ENCODE peak calls at places on chromosome 2, in five cellular contexts. P is GM12892, K is endothelial cell of umbilical vein, Y is esophagus muscularis mucosa, S is transverse colon. B is an unnamed sample.

GRCh38 chr2:220586980-220587549 is 959.6 kb downstream of the SLC4A3 start:
- DNase-seq in P (no peak), K (no peak), Y (no peak), S (no peak), B (no peak)

GRCh38 chr2:9703085-9703641 is 72.4 kb upstream of the YWHAQ start:
- DNase-seq in P (no peak), K (no peak), Y (no peak), S (no peak), B (no peak)

GRCh38 chr2:108935231-108935863 is 53.7 kb downstream of the EDAR start:
- DNase-seq in P (no peak), K (no peak), Y (no peak), S (no peak), B (no peak)

GRCh38 chr2:44528595-44528994 is 166.8 kb downstream of the CAMKMT start:
- DNase-seq in P (no peak), K (no peak), Y (no peak), S (no peak), B (no peak)

GRCh38 chr2:232999354-232999753 is 13.7 kb downstream of the NGEF start:
- DNase-seq in P (no peak), K (no peak), Y (no peak), S (no peak), B (peak)

GRCh38 chr2:137178955-137179377 is 413.6 kb downstream of the THSD7B start:
- DNase-seq in P (no peak), K (peak), Y (no peak), S (no peak), B (no peak)

GRCh38 chr2:118474151-118474561 is 373.3 kb downstream of the EN1 start:
- DNase-seq in P (no peak), K (no peak), Y (peak), S (no peak), B (no peak)

GRCh38 chr2:121562269-121563176 is 31.8 kb downstream of the RNU4ATAC start:
- DNase-seq in P (no peak), K (no peak), Y (peak), S (no peak), B (no peak)

GRCh38 chr2:31967790-31968189 is 43.0 kb downstream of the MEMO1 start:
- DNase-seq in P (no peak), K (no peak), Y (no peak), S (no peak), B (no peak)

GRCh38 chr2:237058423-237058822 is 27.3 kb upstream of the COPS8 start:
- DNase-seq in P (no peak), K (no peak), Y (no peak), S (no peak), B (no peak)

GRCh38 chr2:134142903-134143302 is 111.0 kb upstream of the MGAT5 start:
- DNase-seq in P (no peak), K (peak), Y (no peak), S (no peak), B (no peak)

GRCh38 chr2:238916875-238917590 is 69.1 kb downstream of the TWIST2 start:
- DNase-seq in P (no peak), K (no peak), Y (no peak), S (no peak), B (no peak)

GRCh38 chr2:231660860-231661259 is 47.5 kb upstream of the PTMA start:
- DNase-seq in P (no peak), K (no peak), Y (no peak), S (no peak), B (no peak)

GRCh38 chr2:178517496-178517895 is 37.2 kb downstream of the PLEKHA3 start:
- DNase-seq in P (no peak), K (no peak), Y (no peak), S (no peak), B (no peak)

GRCh38 chr2:63408530-63408929 is 179.7 kb downstream of the WDPCP start:
- DNase-seq in P (no peak), K (no peak), Y (no peak), S (no peak), B (no peak)

GRCh38 chr2:151261240-151261976 is at the start of gene RBM43:
- DNase-seq in P (peak), K (peak), Y (peak), S (peak), B (peak)

GRCh38 chr2:236221798-236222197 is 42.4 kb downstream of the ASB18 start:
- DNase-seq in P (no peak), K (no peak), Y (peak), S (no peak), B (no peak)

GRCh38 chr2:39642054-39642742 is 23.5 kb upstream of the TMEM178A start:
- DNase-seq in P (no peak), K (peak), Y (no peak), S (no peak), B (no peak)

GRCh38 chr2:236545248-236545658 is 24.4 kb upstream of the ACKR3 start:
- DNase-seq in P (no peak), K (no peak), Y (no peak), S (no peak), B (no peak)

GRCh38 chr2:201363857-201364560 is 6.9 kb upstream of the FLACC1 start:
- DNase-seq in P (no peak), K (peak), Y (no peak), S (no peak), B (peak)

GRCh38 chr2:127049927-127050802 is 56.8 kb downstream of the BIN1 start:
- DNase-seq in P (peak), K (peak), Y (no peak), S (peak), B (peak)

GRCh38 chr2:191038741-191039140 is 24.8 kb upstream of the STAT1 start:
- DNase-seq in P (no peak), K (no peak), Y (no peak), S (no peak), B (no peak)

GRCh38 chr2:219444566-219445091 is 10.0 kb downstream of the SPEG start:
- DNase-seq in P (no peak), K (no peak), Y (no peak), S (no peak), B (no peak)

GRCh38 chr2:58448065-58448507 is 207.0 kb upstream of the FANCL start:
- DNase-seq in P (no peak), K (peak), Y (no peak), S (peak), B (peak)

GRCh38 chr2:195559431-195559914 is 97.6 kb upstream of the SLC39A10 start:
- DNase-seq in P (peak), K (no peak), Y (no peak), S (peak), B (no peak)
- TF ChIP-seq POLR2AphosphoS5 in P (peak), K (no peak), Y (no peak), S (no peak), B (peak)

GRCh38 chr2:186853871-186854435 is 5.0 kb upstream of the ZSWIM2 start:
- DNase-seq in P (no peak), K (peak), Y (no peak), S (no peak), B (no peak)

GRCh38 chr2:186852508-186852907 is 3.5 kb upstream of the ZSWIM2 start:
- DNase-seq in P (no peak), K (no peak), Y (no peak), S (no peak), B (no peak)

DNA sequence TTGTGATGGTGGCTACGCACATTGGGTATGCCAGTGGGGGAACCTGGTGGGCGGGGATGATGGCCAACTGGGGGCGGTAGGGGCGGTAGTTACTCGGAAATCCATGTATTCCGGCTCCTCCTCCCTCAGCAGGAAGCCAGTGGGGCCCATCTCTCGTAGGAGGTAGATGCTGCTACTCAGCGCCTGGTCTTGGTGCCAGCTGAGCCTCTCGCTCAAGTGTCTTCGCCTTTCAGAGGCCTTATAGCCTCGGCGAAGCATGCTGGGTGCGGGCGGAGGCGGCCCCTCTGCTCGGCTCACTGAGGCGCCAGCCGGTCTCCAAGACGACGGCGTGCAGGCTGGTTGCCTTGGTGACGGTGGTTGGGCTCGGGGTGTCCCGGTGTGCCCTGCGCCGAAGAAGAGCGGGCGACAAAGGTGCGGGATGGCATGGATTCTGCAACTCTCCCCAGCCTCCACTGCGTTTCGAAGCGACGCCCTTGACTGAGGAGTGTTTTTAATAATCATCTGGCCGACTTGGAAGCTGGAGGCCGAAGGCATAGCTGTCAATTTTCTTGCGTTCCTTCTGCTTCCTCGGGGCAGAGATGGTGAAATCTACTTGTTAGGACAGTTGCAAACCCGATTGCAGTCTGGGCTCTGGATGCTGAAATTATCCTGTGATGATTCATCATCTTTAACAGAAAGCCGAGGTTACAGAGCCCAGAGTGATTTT is at the start of gene ZSWIM2:
- DNase-seq in P (no peak), K (peak), Y (no peak), S (peak), B (peak)
- TF ChIP-seq POLR2AphosphoS5 in P (no peak), K (no peak), Y (no peak), S (no peak), B (peak)

DNA sequence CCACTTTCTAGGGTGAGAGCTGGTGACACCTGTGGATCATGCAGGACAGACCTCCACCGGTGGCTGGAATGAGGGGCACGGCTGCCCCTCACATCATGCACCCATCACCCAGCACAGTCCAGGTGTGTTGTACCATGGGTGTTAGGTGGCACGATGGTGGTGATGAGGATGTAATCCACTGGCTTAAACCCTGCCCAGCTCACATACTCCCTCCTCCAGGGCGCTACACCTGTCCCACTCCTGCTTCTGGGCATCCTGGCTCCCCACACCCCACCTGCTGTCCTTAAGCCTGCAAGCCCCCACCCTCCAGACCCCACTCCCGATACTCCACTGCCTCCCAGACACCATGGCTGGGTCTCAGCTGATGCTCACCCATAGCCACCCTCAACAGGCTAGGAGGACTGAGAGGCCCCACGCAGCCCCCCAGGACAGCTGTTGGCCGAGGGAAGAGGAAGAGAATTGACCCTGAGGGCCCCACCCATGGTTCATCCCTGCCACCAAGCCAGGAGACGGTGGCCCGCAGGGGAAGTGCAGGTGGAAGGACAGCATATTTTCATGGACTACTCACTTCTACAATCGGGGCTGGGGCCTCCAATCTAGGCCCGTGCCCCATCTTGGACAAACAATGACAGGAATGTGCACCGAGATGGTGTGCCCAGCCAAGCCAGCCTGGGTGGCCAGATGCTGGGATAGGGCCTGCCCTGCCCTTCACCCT is 34.3 kb downstream of the MAL start:
- DNase-seq in P (no peak), K (no peak), Y (no peak), S (no peak), B (no peak)
- TF ChIP-seq POLR2AphosphoS5 in P (no peak), K (no peak), Y (no peak), S (no peak), B (no peak)

DNA sequence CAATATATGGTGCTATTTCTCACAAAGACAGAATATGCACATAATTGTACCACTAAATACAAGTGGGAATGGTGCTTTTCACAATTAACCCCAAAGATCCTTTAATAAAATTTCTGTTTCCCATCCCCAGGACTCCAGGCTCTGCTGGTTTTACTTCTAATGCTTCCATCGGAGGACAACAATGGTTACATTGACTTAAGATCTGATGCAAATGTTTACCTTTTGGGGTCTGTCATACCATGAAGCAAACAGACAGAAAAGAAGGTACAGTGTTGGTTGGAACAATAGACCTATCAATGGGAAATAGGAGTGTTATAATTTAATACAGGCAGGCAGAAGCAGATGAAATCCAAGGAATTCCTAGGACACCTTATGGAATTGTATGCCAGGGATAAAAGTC is 105.7 kb downstream of the UPP2 start:
- DNase-seq in P (no peak), K (no peak), Y (no peak), S (no peak), B (no peak)
- TF ChIP-seq POLR2AphosphoS5 in P (no peak), K (no peak), Y (no peak), S (no peak), B (no peak)

GRCh38 chr2:152336103-152336853 is 1.3 kb downstream of the FMNL2 start:
- DNase-seq in P (peak), K (peak), Y (no peak), S (peak), B (peak)
- TF ChIP-seq POLR2AphosphoS5 in P (no peak), K (no peak), Y (peak), S (no peak), B (peak)

DNA sequence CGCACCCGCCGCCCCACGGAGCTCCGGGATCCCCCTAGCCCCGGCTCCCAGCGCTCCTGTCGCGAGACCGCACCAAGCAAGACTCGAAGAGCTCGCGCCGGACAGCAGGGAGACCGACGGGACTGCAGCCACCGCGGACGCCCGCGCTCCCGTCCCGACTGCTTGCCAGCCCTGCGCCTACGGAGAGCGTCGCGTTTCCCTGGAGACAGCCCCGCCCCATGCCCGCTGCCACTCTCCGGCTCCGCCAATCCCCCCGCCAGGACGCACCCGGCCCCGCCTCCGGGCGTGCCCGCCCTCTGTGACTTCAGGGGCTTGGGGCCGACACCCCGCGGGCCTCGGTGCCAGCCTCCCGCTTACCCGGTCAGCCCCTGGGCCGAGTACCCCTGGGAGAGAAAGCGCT is at the start of gene ANKMY1:
- DNase-seq in P (peak), K (peak), Y (no peak), S (peak), B (peak)
- TF ChIP-seq POLR2AphosphoS5 in P (no peak), K (peak), Y (no peak), S (no peak), B (no peak)

DNA sequence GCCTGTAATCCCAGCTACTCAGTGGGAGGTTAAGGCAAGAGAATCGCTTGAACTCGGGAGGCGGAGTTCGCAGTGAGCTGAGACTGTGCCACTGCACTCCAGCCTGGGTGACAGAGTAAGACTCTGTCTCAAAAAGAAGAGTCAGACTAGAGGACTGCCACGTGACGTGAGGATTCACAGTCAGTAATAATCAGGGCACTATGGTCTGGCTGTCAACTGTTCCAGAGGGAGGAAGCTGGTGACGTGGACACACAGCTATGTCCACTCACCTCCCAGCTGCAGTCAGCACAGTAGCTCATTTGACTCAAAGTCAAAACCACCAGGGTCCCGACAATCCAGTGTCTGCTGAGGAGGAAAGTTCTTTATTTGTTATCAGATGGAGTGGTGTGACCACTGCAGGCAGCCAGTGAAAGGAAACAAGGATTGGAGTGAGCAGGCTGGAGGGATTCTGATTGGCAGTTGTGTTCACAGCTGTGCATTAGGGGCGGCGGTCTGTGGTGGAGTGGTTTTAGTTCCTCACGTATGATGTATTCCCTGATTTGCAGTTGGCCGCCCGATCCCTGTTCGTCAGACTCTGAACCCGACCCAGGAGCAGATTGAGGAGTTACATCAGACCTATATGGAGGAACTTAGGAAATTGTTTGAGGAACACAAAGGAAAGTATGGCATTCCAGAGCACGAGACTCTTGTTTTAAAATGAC is 37.9 kb downstream of the MOGAT1 start:
- DNase-seq in P (no peak), K (peak), Y (peak), S (peak), B (no peak)
- TF ChIP-seq POLR2AphosphoS5 in P (no peak), K (peak), Y (peak), S (no peak), B (no peak)

DNA sequence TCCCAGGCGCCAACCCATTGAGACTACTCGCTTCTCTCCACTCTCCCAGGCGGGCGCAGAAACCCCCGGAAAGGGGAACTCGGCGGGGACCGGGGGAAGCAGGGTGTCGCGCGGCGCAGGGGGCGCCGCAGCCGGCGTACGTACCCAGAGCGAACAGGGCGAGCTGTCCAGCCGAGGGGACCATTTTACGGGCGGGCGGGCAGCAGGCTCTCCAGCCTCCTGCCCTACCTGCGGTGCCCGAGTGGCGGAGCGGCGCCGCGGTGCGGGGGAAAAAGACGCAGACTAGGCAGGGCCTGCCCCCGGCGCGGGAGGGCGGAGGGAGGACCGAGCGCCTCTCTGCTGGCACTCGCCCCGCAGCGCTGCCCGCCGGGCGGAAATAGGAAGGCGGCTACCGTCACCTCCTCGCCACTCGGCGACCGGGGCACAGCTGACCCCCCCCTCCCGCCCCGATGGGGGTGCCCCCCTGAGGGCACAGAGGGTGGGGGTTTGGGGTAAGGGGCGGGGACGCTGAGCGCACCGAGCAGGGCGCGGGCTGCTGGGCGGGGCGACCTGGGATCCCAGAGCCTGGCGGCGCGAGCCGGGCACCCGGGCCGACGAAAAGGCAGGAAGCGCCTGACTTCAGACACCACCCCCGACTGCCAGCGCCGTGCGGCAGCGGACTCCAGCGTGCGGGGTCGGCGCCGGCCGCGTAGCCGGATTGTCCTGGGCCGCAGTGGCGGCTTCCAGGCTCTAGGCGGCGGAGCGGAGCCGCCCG is at the start of gene TGFA:
- DNase-seq in P (peak), K (peak), Y (peak), S (peak), B (peak)
- TF ChIP-seq POLR2AphosphoS5 in P (no peak), K (no peak), Y (no peak), S (peak), B (no peak)

GRCh38 chr2:188787002-188787660 is 187.0 kb upstream of the COL3A1 start:
- DNase-seq in P (no peak), K (peak), Y (no peak), S (no peak), B (no peak)
- TF ChIP-seq POLR2AphosphoS5 in P (no peak), K (no peak), Y (no peak), S (peak), B (peak)

DNA sequence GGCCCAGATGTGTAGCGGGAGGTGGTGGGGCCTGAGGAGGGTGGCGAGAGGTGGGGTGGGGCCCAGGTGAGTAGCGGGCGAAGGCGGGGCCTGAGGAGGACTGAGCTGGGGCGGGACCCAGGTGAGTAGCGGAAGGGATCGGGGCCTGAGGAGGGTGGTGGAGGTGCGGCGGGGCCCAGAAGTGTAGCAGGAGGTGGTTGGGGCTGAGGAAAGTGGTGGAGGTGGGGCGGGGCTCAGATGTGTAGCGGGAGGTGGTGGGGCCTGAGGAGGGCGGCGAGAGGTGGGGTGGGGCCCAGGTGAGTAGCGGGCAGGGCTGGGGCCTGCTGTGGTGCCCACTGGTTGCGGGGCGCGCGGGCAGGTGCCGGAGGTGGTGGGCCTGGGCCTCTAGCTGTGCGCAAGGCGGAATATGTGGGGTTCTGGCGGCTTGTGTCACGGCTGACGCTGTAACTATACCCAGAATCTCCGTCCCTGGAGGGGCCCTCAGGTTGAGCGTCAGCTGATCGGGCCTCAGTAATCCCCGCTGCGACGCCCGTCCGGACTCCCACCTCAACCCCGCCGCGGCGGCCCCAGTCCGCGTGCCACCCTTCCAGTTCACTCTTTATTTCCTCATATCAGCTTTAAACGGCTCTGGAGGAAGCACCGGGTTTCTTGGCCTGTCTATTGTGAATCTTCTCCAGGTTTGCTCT is 866 bp upstream of the SF3B6 start:
- DNase-seq in P (no peak), K (peak), Y (no peak), S (no peak), B (peak)
- TF ChIP-seq POLR2AphosphoS5 in P (no peak), K (peak), Y (no peak), S (peak), B (peak)

B was measured in SK-N-SH.